ENCODE peak calls at places on chromosome 11, in seven cellular contexts. H is NCI-H1694 treated with DMSO at 0.1 percent for 48 hours; D is GOT3; Z is left lung; N is activated gamma-delta T cell treated with anti-CD3 and anti-CD28 coated beads, Interleukin-2, amount 50 U/mL, for 16 hours; E is posterior cingulate gyrus; Y is OCI-M1. G is an unnamed sample.

GRCh38 chr11:114569781-114570180 is 10.1 kb upstream of the NXPE1 start:
- DNase-seq in H (no peak), E (no peak), N (no peak), Y (no peak), D (no peak), Z (no peak), G (no peak)

GRCh38 chr11:39255648-39256047 is 2203.8 kb downstream of the LRRC4C start:
- DNase-seq in N (no peak), E (no peak), D (no peak), Y (no peak), Z (no peak), H (no peak), G (no peak)

GRCh38 chr11:9341638-9342137 is 27.3 kb upstream of the TMEM41B start:
- DNase-seq in E (no peak), D (no peak), N (no peak), Y (no peak), H (no peak), Z (no peak), G (no peak)

GRCh38 chr11:80505771-80506170 is 1064.9 kb upstream of the TENM4 start:
- DNase-seq in N (no peak), Z (no peak), H (no peak), D (no peak), Y (peak; percentile 44), E (no peak), G (no peak)

GRCh38 chr11:95147364-95147905 is 57.8 kb downstream of the ENDOD1 start:
- DNase-seq in Z (peak; percentile 45), D (no peak), E (peak; percentile 93), Y (peak; percentile 88), H (no peak), N (no peak), G (no peak)

GRCh38 chr11:77779935-77780334 is 40.6 kb downstream of the RSF1 start:
- DNase-seq in H (no peak), E (no peak), D (no peak), Y (peak; percentile 72), N (no peak), Z (no peak), G (no peak)

GRCh38 chr11:119721129-119722120 is 7.6 kb downstream of the NECTIN1 start:
- DNase-seq in D (no peak), E (peak; percentile 92), N (no peak), H (no peak), Y (no peak), Z (no peak), G (no peak)

GRCh38 chr11:121095561-121095960 is 5.5 kb upstream of the TECTA start:
- DNase-seq in Z (no peak), N (no peak), Y (no peak), H (no peak), D (no peak), E (no peak), G (no peak)

GRCh38 chr11:97683733-97684132 is 1293.9 kb downstream of the JRKL start:
- DNase-seq in H (no peak), E (peak; percentile 40), N (no peak), D (no peak), Y (peak; percentile 91), Z (no peak), G (no peak)

GRCh38 chr11:3782963-3783362 is 14.4 kb downstream of the NUP98 start:
- DNase-seq in E (no peak), H (no peak), Z (no peak), Y (no peak), D (no peak), N (no peak), G (no peak)

GRCh38 chr11:3995949-3996554 is 98.5 kb upstream of the RRM1 start:
- DNase-seq in D (no peak), Z (no peak), N (no peak), E (no peak), Y (peak; percentile 64), H (no peak), G (no peak)